ENCODE peak calls at places on chromosome 20, in six cellular contexts. I is transverse colon, G is lower leg skin, K is astrocyte, A is psoas muscle, M is IMR-90. Y is an unnamed sample.

GRCh38 chr20:22063753-22064152 is 358.3 kb downstream of the PAX1 start:
- DNase-seq in I (no peak), G (no peak), K (no peak), A (no peak), M (no peak), Y (no peak)

GRCh38 chr20:37505263-37506165 is 15.5 kb upstream of the NNAT start:
- DNase-seq in I (no peak), G (peak), K (no peak), A (no peak), M (no peak), Y (no peak)

GRCh38 chr20:32764000-32764960 is 2.1 kb downstream of the DNMT3B start:
- DNase-seq in I (no peak), G (no peak), K (no peak), A (no peak), M (no peak), Y (no peak)

GRCh38 chr20:11777861-11778570 is 139.7 kb upstream of the BTBD3 start:
- DNase-seq in I (no peak), G (no peak), K (peak), A (no peak), M (peak), Y (no peak)

GRCh38 chr20:16580127-16580526 is 6.9 kb upstream of the KIF16B start:
- DNase-seq in I (no peak), G (no peak), K (peak), A (peak), M (peak), Y (no peak)

GRCh38 chr20:6559791-6560190 is 207.7 kb upstream of the BMP2 start:
- DNase-seq in I (no peak), G (no peak), K (no peak), A (no peak), M (peak), Y (no peak)

GRCh38 chr20:21361266-21361665 is 36.1 kb downstream of the NKX2-4 start:
- DNase-seq in I (no peak), G (no peak), K (peak), A (no peak), M (peak), Y (no peak)

GRCh38 chr20:22776369-22776768 is 192.0 kb upstream of the FOXA2 start:
- DNase-seq in I (no peak), G (no peak), K (no peak), A (no peak), M (no peak), Y (no peak)

GRCh38 chr20:50792708-50793574 is 1.9 kb upstream of the BCAS4 start:
- DNase-seq in I (no peak), G (no peak), K (peak), A (peak), M (no peak), Y (no peak)

DNA sequence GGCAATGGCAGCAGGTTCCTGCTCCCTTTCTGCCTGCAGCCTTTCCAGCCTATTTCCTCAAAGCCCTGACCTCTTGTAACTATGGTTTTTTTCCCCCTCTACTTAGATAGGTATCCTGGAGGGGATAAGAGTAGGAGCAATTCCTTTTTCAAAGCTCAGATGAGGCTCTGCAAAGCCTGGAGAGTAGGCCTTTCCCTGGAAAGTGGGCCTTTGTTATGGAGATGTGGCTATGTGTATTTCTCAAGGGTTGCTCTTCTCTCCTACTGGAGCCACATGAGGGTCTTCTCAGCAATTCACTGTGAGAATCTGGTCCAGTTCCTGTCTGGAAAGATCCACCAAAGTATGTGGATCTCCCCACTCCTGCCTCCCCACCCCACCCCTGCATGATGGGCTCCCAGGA is 96.0 kb downstream of the DTD1 start:
- DNase-seq in I (no peak), G (no peak), K (no peak), A (no peak), M (no peak), Y (no peak)
- H3K4me3 ChIP-seq in I (no peak), G (no peak), K (no peak), A (no peak), M (no peak), Y (no peak)

DNA sequence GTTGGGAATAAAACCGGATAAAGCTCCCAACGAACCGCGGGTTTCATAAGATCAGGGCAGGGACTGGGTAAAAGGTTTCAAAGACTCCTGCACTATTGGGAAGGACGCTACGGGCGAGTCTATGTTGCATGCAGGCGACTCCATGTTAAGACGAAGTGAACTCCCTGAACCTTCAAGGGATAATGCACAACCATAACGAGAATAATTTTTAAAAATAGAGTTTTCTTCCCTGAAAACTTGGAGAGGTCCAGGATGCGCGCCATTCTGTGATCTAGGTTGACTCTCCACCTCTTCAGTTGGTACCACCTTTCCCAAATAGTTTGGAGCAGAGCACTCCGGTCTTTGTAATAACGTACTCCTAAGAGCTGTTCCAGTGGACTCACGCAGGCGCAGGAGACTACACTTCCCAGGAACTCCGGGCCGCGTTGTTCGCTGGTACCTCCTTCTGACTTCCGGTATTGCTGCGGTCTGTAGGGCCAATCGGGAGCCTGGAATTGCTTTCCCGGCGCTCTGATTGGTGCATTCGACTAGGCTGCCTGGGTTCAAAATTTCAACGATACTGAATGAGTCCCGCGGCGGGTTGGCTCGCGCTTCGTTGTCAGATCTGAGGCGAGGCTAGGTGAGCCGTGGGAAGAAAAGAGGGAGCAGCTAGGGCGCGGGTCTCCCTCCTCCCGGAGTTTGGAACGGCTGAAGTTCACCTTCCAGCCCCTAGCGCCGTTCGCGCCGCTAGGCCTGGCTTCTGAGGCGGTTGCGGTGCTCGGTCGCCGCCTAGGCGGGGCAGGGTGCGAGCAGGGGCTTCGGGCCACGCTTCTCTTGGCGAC is at the start of gene TPX2:
- DNase-seq in I (peak), G (peak), K (peak), A (peak), M (peak), Y (peak)
- TF ChIP-seq CTCF in I (no peak), G (no peak), K (no peak), A (no peak), M (peak), Y (no peak)

DNA sequence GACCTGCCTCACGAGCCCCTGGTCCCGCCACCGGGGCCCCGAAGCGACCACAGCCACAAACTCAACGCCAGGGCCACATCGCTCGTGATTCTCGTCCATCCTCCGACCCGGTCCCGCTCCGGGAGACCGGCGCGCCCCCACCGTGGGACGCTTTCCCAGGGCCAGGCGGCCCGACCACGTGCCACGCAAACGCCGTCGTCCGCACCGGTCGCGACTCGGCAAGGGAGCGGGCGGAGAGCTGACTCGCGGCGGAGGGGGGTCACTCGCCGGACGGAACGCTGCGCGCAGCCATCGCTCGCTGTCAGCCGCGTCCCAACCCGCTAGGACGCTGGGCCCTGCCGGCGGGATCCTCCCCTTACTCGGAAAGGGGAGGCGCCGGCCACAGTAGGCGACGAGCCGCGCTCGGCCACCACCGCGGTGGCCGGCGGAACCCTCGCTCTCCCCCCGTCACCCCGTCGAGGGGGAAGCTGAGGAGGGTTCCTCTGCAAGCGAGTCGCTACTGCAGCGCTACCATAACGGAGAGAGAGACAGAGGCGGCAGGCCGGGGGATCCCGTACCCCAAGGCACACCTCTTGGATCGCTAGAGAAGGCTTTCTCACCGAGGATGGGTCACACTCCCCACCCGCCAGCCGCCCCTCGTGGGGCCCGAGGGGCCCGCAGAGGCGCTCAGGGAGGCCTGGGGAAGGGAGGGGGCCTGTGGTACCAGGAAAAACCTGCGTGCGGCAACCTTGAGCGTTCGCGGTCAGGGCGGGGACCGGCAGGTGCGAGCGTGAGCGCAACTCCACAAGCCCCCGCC is 511.8 kb upstream of the ZNF337 start:
- DNase-seq in I (no peak), G (peak), K (no peak), A (peak), M (no peak), Y (peak)
- H3K4me3 ChIP-seq in I (no peak), G (no peak), K (peak), A (peak), M (peak), Y (no peak)

DNA sequence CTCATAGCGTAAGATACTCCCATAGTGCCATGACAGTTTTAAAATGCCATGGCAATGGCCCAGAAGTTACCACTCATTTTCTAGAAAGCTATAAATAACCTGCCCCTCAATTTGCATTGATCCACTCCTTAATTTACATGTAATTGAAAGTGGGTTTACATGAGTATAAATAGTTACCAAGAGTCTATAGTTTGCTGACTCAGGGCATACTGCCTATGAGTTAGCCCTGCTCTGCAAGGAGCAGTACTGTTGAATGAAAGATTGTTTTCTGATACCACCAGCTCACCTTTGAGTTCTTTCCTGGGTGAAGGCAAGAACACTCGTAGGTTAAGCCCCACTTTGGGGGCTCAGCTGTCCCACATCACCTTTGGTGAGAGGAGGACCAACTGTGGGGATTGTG is 6.3 kb upstream of the ZNF334 start:
- DNase-seq in I (no peak), G (no peak), K (no peak), A (no peak), M (no peak), Y (no peak)
- TF ChIP-seq CTCF in I (no peak), G (no peak), K (no peak), A (no peak), M (no peak), Y (no peak)

DNA sequence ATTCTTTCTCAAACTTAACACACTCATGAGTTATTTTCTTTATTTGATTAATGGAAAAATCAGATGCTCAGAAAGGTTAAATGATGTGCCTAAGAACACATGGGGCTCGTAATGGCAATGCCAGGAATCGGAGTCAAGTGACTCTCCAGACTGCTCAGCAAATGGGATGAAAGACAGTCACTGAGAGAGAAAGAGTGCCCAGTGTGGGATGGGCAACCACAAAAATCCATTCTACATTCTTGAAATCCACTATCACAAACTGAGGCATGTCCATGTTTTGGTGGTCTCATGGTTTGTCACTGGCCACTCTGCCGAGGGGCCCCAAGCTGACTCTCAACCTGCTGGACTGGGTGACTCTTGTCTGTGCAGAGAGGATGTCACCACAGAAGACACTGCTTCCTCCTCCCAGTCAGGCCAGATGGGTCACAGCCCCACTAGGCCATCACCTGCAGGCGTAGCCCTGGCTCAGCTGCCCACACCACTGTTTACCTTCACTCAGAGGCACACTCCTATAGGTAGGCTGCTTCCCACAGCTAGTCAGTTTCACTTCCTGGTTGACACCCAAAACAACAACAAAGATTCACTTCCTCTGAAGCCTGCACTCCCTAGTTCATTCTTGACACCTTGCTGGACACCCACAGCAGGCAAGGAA is 21.5 kb downstream of the MAP1LC3A start:
- DNase-seq in I (peak), G (peak), K (peak), A (no peak), M (peak), Y (peak)
- H3K4me3 ChIP-seq in I (no peak), G (no peak), K (no peak), A (no peak), M (no peak), Y (no peak)